ENCODE peak calls at places on chromosome 4, in five cellular contexts. H is GM12878, M is stomach, G is IMR-90, S is heart left ventricle. N is an unnamed sample.

GRCh38 chr4:1686440-1687036 is 2.4 kb upstream of the FAM53A start:
- DNase-seq in M (no peak), G (no peak), H (no peak), S (no peak), N (no peak)

GRCh38 chr4:27886075-27886474 is 1025.4 kb downstream of the STIM2 start:
- DNase-seq in G (no peak), M (no peak), S (no peak), H (no peak), N (no peak)

GRCh38 chr4:176207839-176208238 is 12.5 kb upstream of the SPATA4 start:
- DNase-seq in G (no peak), S (no peak), M (no peak), H (no peak), N (no peak)

GRCh38 chr4:119300072-119300387 is 21.9 kb downstream of the FABP2 start:
- DNase-seq in H (peak), M (peak), G (peak), S (peak), N (no peak)

GRCh38 chr4:166065324-166065723 is 192.3 kb downstream of the TLL1 start:
- DNase-seq in H (no peak), S (no peak), M (no peak), G (no peak), N (no peak)

GRCh38 chr4:117817316-117817715 is 217.0 kb upstream of the NDST3 start:
- DNase-seq in M (no peak), H (no peak), G (peak), S (no peak), N (no peak)

GRCh38 chr4:188021548-188022249 is 26.1 kb downstream of the ZFP42 start:
- DNase-seq in H (no peak), S (no peak), G (no peak), M (no peak), N (no peak)

GRCh38 chr4:921830-922331 is 10.2 kb downstream of the GAK start:
- DNase-seq in H (peak), S (no peak), G (no peak), M (no peak), N (no peak)

GRCh38 chr4:24795666-24796381 is 451 bp downstream of the SOD3 start:
- DNase-seq in H (no peak), M (no peak), S (no peak), G (no peak), N (no peak)

GRCh38 chr4:17517664-17518063 is 2.7 kb downstream of the CLRN2 start:
- DNase-seq in G (no peak), M (no peak), H (no peak), S (no peak), N (no peak)

GRCh38 chr4:126794363-126794762 is 838.4 kb upstream of the INTU start:
- DNase-seq in G (peak), M (no peak), S (no peak), H (no peak), N (no peak)

GRCh38 chr4:184983660-184984356 is 34.5 kb upstream of the HELT start:
- DNase-seq in H (peak), G (peak), S (peak), M (peak), N (peak)

GRCh38 chr4:98434816-98435215 is 173.6 kb downstream of the RAP1GDS1 start:
- DNase-seq in H (no peak), G (no peak), M (no peak), S (no peak), N (no peak)

GRCh38 chr4:149781150-149781549 is 34.5 kb downstream of the IQCM start:
- DNase-seq in H (no peak), S (no peak), M (no peak), G (peak), N (no peak)

GRCh38 chr4:87033902-87034301 is 99.1 kb downstream of the AFF1 start:
- DNase-seq in M (no peak), H (no peak), S (no peak), G (no peak), N (no peak)

GRCh38 chr4:107017681-107018321 is 18.3 kb downstream of the DKK2 start:
- DNase-seq in S (no peak), G (no peak), H (no peak), M (no peak), N (no peak)

GRCh38 chr4:47804598-47804997 is 33.3 kb downstream of the CORIN start:
- DNase-seq in M (no peak), G (no peak), H (no peak), S (no peak), N (no peak)

DNA sequence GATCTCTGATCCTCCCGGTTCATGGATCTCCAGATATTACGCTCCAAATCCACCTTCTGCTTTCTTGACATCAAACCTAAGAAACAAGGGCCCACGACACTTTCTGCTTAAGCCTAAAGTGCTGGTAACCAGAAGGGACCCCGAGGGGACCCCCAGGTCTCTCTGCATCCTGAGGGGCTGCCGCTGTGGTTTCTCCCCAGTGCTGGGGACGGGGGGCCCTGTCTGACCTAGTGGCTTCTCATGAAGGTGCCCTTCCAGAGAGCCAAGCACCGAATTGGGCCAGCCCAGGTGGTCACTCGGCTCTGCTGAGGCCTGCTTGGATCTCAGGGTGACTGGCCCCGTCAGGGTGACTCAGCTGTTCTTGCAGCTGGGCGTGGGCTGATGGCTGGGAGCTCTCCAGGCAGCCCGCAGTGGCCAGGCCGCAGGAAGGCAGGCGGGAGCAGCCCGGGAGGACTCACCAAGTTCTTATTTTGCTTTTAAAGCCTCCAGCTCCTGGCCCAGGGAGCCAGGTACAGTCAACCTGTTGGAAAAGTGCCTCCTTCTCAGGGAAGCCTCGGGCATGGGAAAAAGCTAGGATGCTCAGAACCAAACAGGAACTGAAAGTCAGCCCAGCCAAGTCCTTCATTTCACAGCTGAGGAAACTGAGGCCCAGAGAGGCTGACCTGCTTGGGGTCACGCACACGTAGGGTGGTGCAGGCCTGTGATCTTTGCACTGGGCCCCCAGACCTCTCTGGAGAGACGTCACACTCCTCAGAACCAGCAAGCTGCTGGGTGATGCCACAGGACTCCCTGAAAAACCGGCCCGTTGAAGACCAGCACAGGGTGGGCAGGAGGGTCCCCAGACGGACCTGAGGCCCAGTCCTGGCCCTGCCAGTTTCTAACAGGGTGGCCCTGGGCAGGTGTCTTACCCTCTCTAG is 16.7 kb downstream of the BLOC1S4 start:
- DNase-seq in H (no peak), G (peak), M (peak), S (peak), N (peak)
- TF ChIP-seq POLR2A in H (no peak), G (peak), M (no peak), S (no peak), N (no peak)

GRCh38 chr4:39455486-39455885 is 3.2 kb downstream of the RPL9 start:
- DNase-seq in M (no peak), S (no peak), G (no peak), H (no peak), N (no peak)

GRCh38 chr4:39453738-39454137 is 5.0 kb downstream of the RPL9 start:
- DNase-seq in G (no peak), H (no peak), S (no peak), M (no peak), N (no peak)

GRCh38 chr4:39452860-39453587 is 5.7 kb downstream of the RPL9 start:
- DNase-seq in G (no peak), H (no peak), M (no peak), S (no peak), N (no peak)

GRCh38 chr4:39456946-39457763 is 1.6 kb downstream of the RPL9 start:
- DNase-seq in S (no peak), M (no peak), H (no peak), G (no peak), N (no peak)

DNA sequence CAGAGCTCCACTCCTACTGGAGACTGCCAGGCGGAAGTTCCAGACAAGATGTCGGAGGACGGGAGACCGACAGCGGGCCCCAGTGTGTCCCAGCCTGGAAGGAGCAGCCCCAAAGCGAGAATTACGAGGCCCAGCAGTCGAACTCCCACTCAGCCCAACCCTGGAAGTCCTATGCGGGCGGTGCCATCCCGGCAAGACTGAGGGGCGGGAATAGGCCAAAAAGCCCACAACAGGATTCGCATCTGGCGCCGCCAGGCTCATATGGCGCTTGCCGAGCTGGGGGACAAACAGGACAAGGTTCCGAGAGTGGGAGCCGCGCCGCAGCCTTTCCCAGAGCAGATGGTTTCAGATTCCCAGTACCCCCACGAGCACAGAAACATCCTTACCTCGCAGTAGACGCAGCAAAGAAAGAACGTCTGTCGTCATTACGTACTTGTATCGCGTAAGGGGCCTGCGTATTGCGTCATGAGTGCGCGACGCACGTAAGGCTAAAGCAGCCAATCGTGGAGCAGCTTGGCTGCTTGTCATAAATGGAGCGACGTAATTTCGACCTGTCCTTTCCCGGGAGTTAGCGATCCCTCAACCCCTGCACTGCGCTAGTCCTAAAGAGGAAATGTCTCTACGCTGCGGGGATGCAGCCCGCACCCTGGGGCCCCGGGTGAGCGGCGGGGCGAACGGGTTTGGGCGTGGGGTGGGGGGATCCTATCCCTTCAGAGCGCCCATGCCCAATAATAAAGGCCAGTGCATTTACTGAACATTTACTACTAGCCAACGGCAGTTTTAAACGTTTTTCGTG is at the start of the genes LIAS and RPL9:
- DNase-seq in S (peak), G (peak), H (peak), M (peak), N (peak)
- TF ChIP-seq POLR2A in S (peak), G (peak), H (peak), M (peak), N (peak)

GRCh38 chr4:112819729-112820128 is 182.8 kb downstream of the LARP7 start:
- DNase-seq in G (no peak), H (no peak), S (no peak), M (no peak), N (no peak)

GRCh38 chr4:112813790-112814189 is 176.8 kb downstream of the LARP7 start:
- DNase-seq in H (peak), M (no peak), G (peak), S (no peak), N (no peak)

GRCh38 chr4:112823631-112824030 is 186.7 kb downstream of the LARP7 start:
- DNase-seq in H (no peak), M (no peak), G (no peak), S (no peak), N (no peak)

GRCh38 chr4:112823141-112823540 is 186.2 kb downstream of the LARP7 start:
- DNase-seq in G (no peak), M (no peak), S (no peak), H (no peak), N (no peak)

GRCh38 chr4:112817933-112818921 is 181.3 kb downstream of the LARP7 start:
- DNase-seq in G (peak), M (peak), S (peak), H (peak), N (peak)
- TF ChIP-seq POLR2A in G (no peak), M (no peak), S (no peak), H (peak), N (peak)

GRCh38 chr4:8862800-8863758 is 8.6 kb downstream of the HMX1 start:
- DNase-seq in H (no peak), M (no peak), S (no peak), G (no peak), N (no peak)
- TF ChIP-seq POLR2A in H (no peak), M (no peak), S (no peak), G (no peak), N (no peak)